ENCODE peak calls at places on chromosomes 5 and 9, in ten cellular contexts. One of them, this sample, is unnamed.

GRCh38 chr9:87393706-87394255 is 103.9 kb upstream of the DAPK1 start:
- DNase-seq in mucosa of gallbladder: no peak
- DNase-seq in GM23248: no peak
- DNase-seq in esophagus squamous epithelium: no peak
- DNase-seq in stimulated activated CD8-positive, alpha-beta memory T cell treated with anti-CD3 and anti-CD28 coated beads, Interleukin-2, amount 100 ng/mL, for 1 hour: no peak
- DNase-seq in T-helper 2 cell: no peak
- DNase-seq in GM12865: no peak
- DNase-seq in HT-29: no peak
- DNase-seq in GDM1: no peak
- DNase-seq in head of caudate nucleus: no peak
- DNase-seq in this sample: no peak

GRCh38 chr5:111069839-111070238 is 1.7 kb upstream of the TSLP start:
- DNase-seq in mucosa of gallbladder: no peak
- DNase-seq in GM23248: peak; percentile 70
- DNase-seq in esophagus squamous epithelium: no peak
- DNase-seq in stimulated activated CD8-positive, alpha-beta memory T cell treated with anti-CD3 and anti-CD28 coated beads, Interleukin-2, amount 100 ng/mL, for 1 hour: no peak
- DNase-seq in T-helper 2 cell: no peak
- DNase-seq in GM12865: no peak
- DNase-seq in HT-29: no peak
- DNase-seq in GDM1: no peak
- DNase-seq in head of caudate nucleus: no peak
- DNase-seq in this sample: no peak

GRCh38 chr9:125561497-125562148 is 145.4 kb downstream of the MAPKAP1 start:
- DNase-seq in mucosa of gallbladder: no peak
- DNase-seq in GM23248: no peak
- DNase-seq in esophagus squamous epithelium: no peak
- DNase-seq in stimulated activated CD8-positive, alpha-beta memory T cell treated with anti-CD3 and anti-CD28 coated beads, Interleukin-2, amount 100 ng/mL, for 1 hour: no peak
- DNase-seq in T-helper 2 cell: no peak
- DNase-seq in GM12865: peak; percentile 56
- DNase-seq in HT-29: no peak
- DNase-seq in GDM1: no peak
- DNase-seq in head of caudate nucleus: no peak
- DNase-seq in this sample: no peak

GRCh38 chr5:141635646-141636045 is 1.0 kb downstream of the HDAC3 start:
- DNase-seq in mucosa of gallbladder: no peak
- DNase-seq in GM23248: no peak
- DNase-seq in esophagus squamous epithelium: no peak
- DNase-seq in stimulated activated CD8-positive, alpha-beta memory T cell treated with anti-CD3 and anti-CD28 coated beads, Interleukin-2, amount 100 ng/mL, for 1 hour: no peak
- DNase-seq in T-helper 2 cell: no peak
- DNase-seq in GM12865: no peak
- DNase-seq in HT-29: no peak
- DNase-seq in GDM1: no peak
- DNase-seq in head of caudate nucleus: no peak
- DNase-seq in this sample: no peak

GRCh38 chr9:136410500-136411287 is at the start of the genes ENTR1 and PMPCA:
- DNase-seq in mucosa of gallbladder: peak; percentile 94
- DNase-seq in GM23248: peak; percentile 95
- DNase-seq in esophagus squamous epithelium: no peak
- DNase-seq in stimulated activated CD8-positive, alpha-beta memory T cell treated with anti-CD3 and anti-CD28 coated beads, Interleukin-2, amount 100 ng/mL, for 1 hour: peak; percentile 93
- DNase-seq in T-helper 2 cell: peak; percentile 93
- DNase-seq in GM12865: peak; percentile 94
- DNase-seq in HT-29: peak; percentile 88
- DNase-seq in GDM1: peak; percentile 81
- DNase-seq in head of caudate nucleus: peak; percentile 95
- DNase-seq in this sample: peak; percentile 67

GRCh38 chr5:166768536-166768935 is 1522.9 kb upstream of the WWC1 start:
- DNase-seq in mucosa of gallbladder: no peak
- DNase-seq in GM23248: no peak
- DNase-seq in esophagus squamous epithelium: no peak
- DNase-seq in stimulated activated CD8-positive, alpha-beta memory T cell treated with anti-CD3 and anti-CD28 coated beads, Interleukin-2, amount 100 ng/mL, for 1 hour: no peak
- DNase-seq in T-helper 2 cell: no peak
- DNase-seq in GM12865: no peak
- DNase-seq in HT-29: no peak
- DNase-seq in GDM1: no peak
- DNase-seq in head of caudate nucleus: no peak
- DNase-seq in this sample: no peak

GRCh38 chr5:9610344-9610743 is 19.8 kb downstream of the TAS2R1 start:
- DNase-seq in mucosa of gallbladder: no peak
- DNase-seq in GM23248: no peak
- DNase-seq in esophagus squamous epithelium: no peak
- DNase-seq in stimulated activated CD8-positive, alpha-beta memory T cell treated with anti-CD3 and anti-CD28 coated beads, Interleukin-2, amount 100 ng/mL, for 1 hour: no peak
- DNase-seq in T-helper 2 cell: no peak
- DNase-seq in GM12865: no peak
- DNase-seq in HT-29: no peak
- DNase-seq in GDM1: no peak
- DNase-seq in head of caudate nucleus: no peak
- DNase-seq in this sample: no peak

GRCh38 chr9:134887219-134887618 is 6.6 kb downstream of the FCN2 start:
- DNase-seq in mucosa of gallbladder: no peak
- DNase-seq in GM23248: no peak
- DNase-seq in esophagus squamous epithelium: no peak
- DNase-seq in stimulated activated CD8-positive, alpha-beta memory T cell treated with anti-CD3 and anti-CD28 coated beads, Interleukin-2, amount 100 ng/mL, for 1 hour: no peak
- DNase-seq in T-helper 2 cell: no peak
- DNase-seq in GM12865: no peak
- DNase-seq in HT-29: no peak
- DNase-seq in GDM1: no peak
- DNase-seq in head of caudate nucleus: no peak
- DNase-seq in this sample: no peak

GRCh38 chr9:96258967-96259366 is 43.0 kb downstream of the HSD17B3 start:
- DNase-seq in mucosa of gallbladder: no peak
- DNase-seq in GM23248: no peak
- DNase-seq in esophagus squamous epithelium: no peak
- DNase-seq in stimulated activated CD8-positive, alpha-beta memory T cell treated with anti-CD3 and anti-CD28 coated beads, Interleukin-2, amount 100 ng/mL, for 1 hour: no peak
- DNase-seq in T-helper 2 cell: no peak
- DNase-seq in GM12865: no peak
- DNase-seq in HT-29: no peak
- DNase-seq in GDM1: no peak
- DNase-seq in head of caudate nucleus: no peak
- DNase-seq in this sample: peak; percentile 33

GRCh38 chr5:88836195-88836838 is 46.7 kb downstream of the MEF2C start:
- DNase-seq in mucosa of gallbladder: peak; percentile 22
- DNase-seq in GM23248: no peak
- DNase-seq in esophagus squamous epithelium: no peak
- DNase-seq in stimulated activated CD8-positive, alpha-beta memory T cell treated with anti-CD3 and anti-CD28 coated beads, Interleukin-2, amount 100 ng/mL, for 1 hour: no peak
- DNase-seq in T-helper 2 cell: no peak
- DNase-seq in GM12865: no peak
- DNase-seq in HT-29: no peak
- DNase-seq in GDM1: no peak
- DNase-seq in head of caudate nucleus: no peak
- DNase-seq in this sample: no peak

GRCh38 chr9:6355728-6356127 is 27.6 kb downstream of the TPD52L3 start:
- DNase-seq in mucosa of gallbladder: no peak
- DNase-seq in GM23248: peak; percentile 87
- DNase-seq in esophagus squamous epithelium: no peak
- DNase-seq in stimulated activated CD8-positive, alpha-beta memory T cell treated with anti-CD3 and anti-CD28 coated beads, Interleukin-2, amount 100 ng/mL, for 1 hour: no peak
- DNase-seq in T-helper 2 cell: no peak
- DNase-seq in GM12865: peak; percentile 53
- DNase-seq in HT-29: no peak
- DNase-seq in GDM1: no peak
- DNase-seq in head of caudate nucleus: no peak
- DNase-seq in this sample: no peak

GRCh38 chr9:83509372-83509771 is 28.8 kb downstream of the FRMD3 start:
- DNase-seq in mucosa of gallbladder: no peak
- DNase-seq in GM23248: peak; percentile 28
- DNase-seq in esophagus squamous epithelium: no peak
- DNase-seq in stimulated activated CD8-positive, alpha-beta memory T cell treated with anti-CD3 and anti-CD28 coated beads, Interleukin-2, amount 100 ng/mL, for 1 hour: no peak
- DNase-seq in T-helper 2 cell: no peak
- DNase-seq in GM12865: no peak
- DNase-seq in HT-29: no peak
- DNase-seq in GDM1: no peak
- DNase-seq in head of caudate nucleus: no peak
- DNase-seq in this sample: no peak

GRCh38 chr9:6034954-6035353 is 19.5 kb upstream of the RANBP6 start:
- DNase-seq in mucosa of gallbladder: no peak
- DNase-seq in GM23248: peak; percentile 19
- DNase-seq in esophagus squamous epithelium: no peak
- DNase-seq in stimulated activated CD8-positive, alpha-beta memory T cell treated with anti-CD3 and anti-CD28 coated beads, Interleukin-2, amount 100 ng/mL, for 1 hour: no peak
- DNase-seq in T-helper 2 cell: no peak
- DNase-seq in GM12865: peak; percentile 18
- DNase-seq in HT-29: no peak
- DNase-seq in GDM1: no peak
- DNase-seq in head of caudate nucleus: no peak
- DNase-seq in this sample: no peak

GRCh38 chr5:96507128-96507527 is 74.1 kb upstream of the PCSK1 start:
- DNase-seq in mucosa of gallbladder: no peak
- DNase-seq in GM23248: no peak
- DNase-seq in esophagus squamous epithelium: no peak
- DNase-seq in stimulated activated CD8-positive, alpha-beta memory T cell treated with anti-CD3 and anti-CD28 coated beads, Interleukin-2, amount 100 ng/mL, for 1 hour: no peak
- DNase-seq in T-helper 2 cell: no peak
- DNase-seq in GM12865: no peak
- DNase-seq in HT-29: no peak
- DNase-seq in GDM1: no peak
- DNase-seq in head of caudate nucleus: no peak
- DNase-seq in this sample: no peak

GRCh38 chr9:121598167-121599000 is 53.0 kb upstream of the DAB2IP start:
- DNase-seq in mucosa of gallbladder: peak; percentile 87
- DNase-seq in GM23248: peak; percentile 89
- DNase-seq in esophagus squamous epithelium: no peak
- DNase-seq in stimulated activated CD8-positive, alpha-beta memory T cell treated with anti-CD3 and anti-CD28 coated beads, Interleukin-2, amount 100 ng/mL, for 1 hour: no peak
- DNase-seq in T-helper 2 cell: no peak
- DNase-seq in GM12865: no peak
- DNase-seq in HT-29: peak; percentile 65
- DNase-seq in GDM1: no peak
- DNase-seq in head of caudate nucleus: no peak
- DNase-seq in this sample: peak; percentile 67

GRCh38 chr9:111099199-111100005 is 61.1 kb upstream of the LPAR1 start:
- DNase-seq in mucosa of gallbladder: no peak
- DNase-seq in GM23248: no peak
- DNase-seq in esophagus squamous epithelium: no peak
- DNase-seq in stimulated activated CD8-positive, alpha-beta memory T cell treated with anti-CD3 and anti-CD28 coated beads, Interleukin-2, amount 100 ng/mL, for 1 hour: no peak
- DNase-seq in T-helper 2 cell: no peak
- DNase-seq in GM12865: no peak
- DNase-seq in HT-29: no peak
- DNase-seq in GDM1: no peak
- DNase-seq in head of caudate nucleus: no peak
- DNase-seq in this sample: no peak

GRCh38 chr5:98403131-98403530 is 370.3 kb upstream of the RGMB start:
- DNase-seq in mucosa of gallbladder: no peak
- DNase-seq in GM23248: no peak
- DNase-seq in esophagus squamous epithelium: no peak
- DNase-seq in stimulated activated CD8-positive, alpha-beta memory T cell treated with anti-CD3 and anti-CD28 coated beads, Interleukin-2, amount 100 ng/mL, for 1 hour: no peak
- DNase-seq in T-helper 2 cell: no peak
- DNase-seq in GM12865: no peak
- DNase-seq in HT-29: no peak
- DNase-seq in GDM1: no peak
- DNase-seq in head of caudate nucleus: no peak
- DNase-seq in this sample: no peak

GRCh38 chr9:14303526-14303925 is 10.4 kb downstream of the NFIB start:
- DNase-seq in mucosa of gallbladder: no peak
- DNase-seq in GM23248: no peak
- DNase-seq in esophagus squamous epithelium: no peak
- DNase-seq in stimulated activated CD8-positive, alpha-beta memory T cell treated with anti-CD3 and anti-CD28 coated beads, Interleukin-2, amount 100 ng/mL, for 1 hour: no peak
- DNase-seq in T-helper 2 cell: no peak
- DNase-seq in GM12865: no peak
- DNase-seq in HT-29: no peak
- DNase-seq in GDM1: no peak
- DNase-seq in head of caudate nucleus: peak; percentile 90
- DNase-seq in this sample: no peak

GRCh38 chr9:3299872-3300271 is 225.9 kb downstream of the RFX3 start:
- DNase-seq in mucosa of gallbladder: no peak
- DNase-seq in GM23248: no peak
- DNase-seq in esophagus squamous epithelium: no peak
- DNase-seq in stimulated activated CD8-positive, alpha-beta memory T cell treated with anti-CD3 and anti-CD28 coated beads, Interleukin-2, amount 100 ng/mL, for 1 hour: no peak
- DNase-seq in T-helper 2 cell: no peak
- DNase-seq in GM12865: peak; percentile 67
- DNase-seq in HT-29: no peak
- DNase-seq in GDM1: no peak
- DNase-seq in head of caudate nucleus: no peak
- DNase-seq in this sample: no peak

GRCh38 chr5:123455640-123456039 is 32.4 kb upstream of the CEP120 start:
- DNase-seq in mucosa of gallbladder: no peak
- DNase-seq in GM23248: no peak
- DNase-seq in esophagus squamous epithelium: no peak
- DNase-seq in stimulated activated CD8-positive, alpha-beta memory T cell treated with anti-CD3 and anti-CD28 coated beads, Interleukin-2, amount 100 ng/mL, for 1 hour: no peak
- DNase-seq in T-helper 2 cell: no peak
- DNase-seq in GM12865: peak; percentile 74
- DNase-seq in HT-29: peak; percentile 19
- DNase-seq in GDM1: no peak
- DNase-seq in head of caudate nucleus: no peak
- DNase-seq in this sample: no peak

GRCh38 chr5:170885281-170885680 is 23.5 kb downstream of the RANBP17 start:
- DNase-seq in mucosa of gallbladder: no peak
- DNase-seq in GM23248: peak; percentile 36
- DNase-seq in esophagus squamous epithelium: no peak
- DNase-seq in stimulated activated CD8-positive, alpha-beta memory T cell treated with anti-CD3 and anti-CD28 coated beads, Interleukin-2, amount 100 ng/mL, for 1 hour: no peak
- DNase-seq in T-helper 2 cell: no peak
- DNase-seq in GM12865: no peak
- DNase-seq in HT-29: no peak
- DNase-seq in GDM1: no peak
- DNase-seq in head of caudate nucleus: no peak
- DNase-seq in this sample: no peak

GRCh38 chr5:142520885-142521284 is 165.0 kb downstream of the FGF1 start:
- DNase-seq in mucosa of gallbladder: no peak
- DNase-seq in GM23248: peak; percentile 9
- DNase-seq in esophagus squamous epithelium: no peak
- DNase-seq in stimulated activated CD8-positive, alpha-beta memory T cell treated with anti-CD3 and anti-CD28 coated beads, Interleukin-2, amount 100 ng/mL, for 1 hour: no peak
- DNase-seq in T-helper 2 cell: no peak
- DNase-seq in GM12865: no peak
- DNase-seq in HT-29: no peak
- DNase-seq in GDM1: no peak
- DNase-seq in head of caudate nucleus: no peak
- DNase-seq in this sample: no peak

GRCh38 chr5:10679336-10679988 is 81.6 kb downstream of the DAP start:
- DNase-seq in mucosa of gallbladder: no peak
- DNase-seq in GM23248: no peak
- DNase-seq in esophagus squamous epithelium: no peak
- DNase-seq in stimulated activated CD8-positive, alpha-beta memory T cell treated with anti-CD3 and anti-CD28 coated beads, Interleukin-2, amount 100 ng/mL, for 1 hour: no peak
- DNase-seq in T-helper 2 cell: no peak
- DNase-seq in GM12865: no peak
- DNase-seq in HT-29: no peak
- DNase-seq in GDM1: no peak
- DNase-seq in head of caudate nucleus: no peak
- DNase-seq in this sample: no peak

GRCh38 chr5:56522972-56523371 is 289.8 kb upstream of the ANKRD55 start:
- DNase-seq in mucosa of gallbladder: no peak
- DNase-seq in GM23248: peak; percentile 55
- DNase-seq in esophagus squamous epithelium: no peak
- DNase-seq in stimulated activated CD8-positive, alpha-beta memory T cell treated with anti-CD3 and anti-CD28 coated beads, Interleukin-2, amount 100 ng/mL, for 1 hour: no peak
- DNase-seq in T-helper 2 cell: no peak
- DNase-seq in GM12865: no peak
- DNase-seq in HT-29: no peak
- DNase-seq in GDM1: no peak
- DNase-seq in head of caudate nucleus: no peak
- DNase-seq in this sample: no peak

GRCh38 chr9:14030350-14030823 is 283.6 kb downstream of the NFIB start:
- DNase-seq in mucosa of gallbladder: no peak
- DNase-seq in GM23248: peak; percentile 52
- DNase-seq in esophagus squamous epithelium: no peak
- DNase-seq in stimulated activated CD8-positive, alpha-beta memory T cell treated with anti-CD3 and anti-CD28 coated beads, Interleukin-2, amount 100 ng/mL, for 1 hour: no peak
- DNase-seq in T-helper 2 cell: no peak
- DNase-seq in GM12865: no peak
- DNase-seq in HT-29: no peak
- DNase-seq in GDM1: no peak
- DNase-seq in head of caudate nucleus: no peak
- DNase-seq in this sample: no peak

GRCh38 chr5:464843-465590 is 22.0 kb downstream of the EXOC3 start:
- DNase-seq in mucosa of gallbladder: no peak
- DNase-seq in GM23248: no peak
- DNase-seq in esophagus squamous epithelium: no peak
- DNase-seq in stimulated activated CD8-positive, alpha-beta memory T cell treated with anti-CD3 and anti-CD28 coated beads, Interleukin-2, amount 100 ng/mL, for 1 hour: no peak
- DNase-seq in T-helper 2 cell: no peak
- DNase-seq in GM12865: no peak
- DNase-seq in HT-29: no peak
- DNase-seq in GDM1: no peak
- DNase-seq in head of caudate nucleus: peak; percentile 7
- DNase-seq in this sample: no peak

GRCh38 chr5:172805736-172806255 is 28.3 kb upstream of the ERGIC1 start:
- DNase-seq in mucosa of gallbladder: no peak
- DNase-seq in GM23248: no peak
- DNase-seq in esophagus squamous epithelium: no peak
- DNase-seq in stimulated activated CD8-positive, alpha-beta memory T cell treated with anti-CD3 and anti-CD28 coated beads, Interleukin-2, amount 100 ng/mL, for 1 hour: no peak
- DNase-seq in T-helper 2 cell: no peak
- DNase-seq in GM12865: no peak
- DNase-seq in HT-29: no peak
- DNase-seq in GDM1: no peak
- DNase-seq in head of caudate nucleus: no peak
- DNase-seq in this sample: no peak

GRCh38 chr5:80117446-80117845 is 82.3 kb downstream of the THBS4 start:
- DNase-seq in mucosa of gallbladder: no peak
- DNase-seq in GM23248: no peak
- DNase-seq in esophagus squamous epithelium: no peak
- DNase-seq in stimulated activated CD8-positive, alpha-beta memory T cell treated with anti-CD3 and anti-CD28 coated beads, Interleukin-2, amount 100 ng/mL, for 1 hour: no peak
- DNase-seq in T-helper 2 cell: no peak
- DNase-seq in GM12865: no peak
- DNase-seq in HT-29: no peak
- DNase-seq in GDM1: no peak
- DNase-seq in head of caudate nucleus: no peak
- DNase-seq in this sample: no peak

This sample was measured in HCT116.